ENCODE peak calls at places on chromosomes 4 and X, in four cellular contexts. T is foreskin fibroblast, N is AG10803, E is lung. W is an unnamed sample.

GRCh38 chr4:175419120-175419774 is 392.8 kb downstream of the GPM6A start:
- DNase-seq in E (no peak), T (peak), N (peak), W (peak)

GRCh38 chrX:39975094-39975865 is 122.5 kb downstream of the BCOR start:
- DNase-seq in E (no peak), N (no peak), T (no peak), W (no peak)

GRCh38 chr4:15003441-15003890 is 1.2 kb downstream of the CPEB2 start:
- DNase-seq in E (peak), N (peak), T (peak), W (no peak)

GRCh38 chr4:174380699-174381098 is 97.0 kb downstream of the CEP44 start:
- DNase-seq in N (no peak), E (no peak), T (no peak), W (no peak)

GRCh38 chrX:69024287-69024686 is 141.0 kb downstream of the PJA1 start:
- DNase-seq in N (no peak), T (no peak), E (peak), W (no peak)

GRCh38 chrX:11558972-11559371 is 106.7 kb downstream of the ARHGAP6 start:
- DNase-seq in T (no peak), N (no peak), E (peak), W (no peak)

GRCh38 chrX:47499291-47499690 is 16.3 kb upstream of the ZNF41 start:
- DNase-seq in N (no peak), T (no peak), E (no peak), W (no peak)

GRCh38 chr4:55364691-55365346 is 18.8 kb downstream of the SRD5A3 start:
- DNase-seq in E (no peak), N (no peak), T (no peak), W (no peak)

GRCh38 chrX:135324463-135324862 is 15.2 kb downstream of the ETDC start:
- DNase-seq in E (no peak), N (no peak), T (no peak), W (no peak)

GRCh38 chr4:3836802-3837601 is 70.8 kb downstream of the ADRA2C start:
- DNase-seq in E (no peak), N (no peak), T (no peak), W (no peak)

GRCh38 chr4:74316397-74316796 is 8.1 kb downstream of the EPGN start:
- DNase-seq in N (no peak), T (peak), E (no peak), W (no peak)

GRCh38 chr4:99852199-99852718 is 35.6 kb downstream of the DAPP1 start:
- DNase-seq in N (no peak), E (no peak), T (no peak), W (no peak)
- H3K4me3 ChIP-seq in N (no peak), E (no peak), T (no peak), W (no peak)

GRCh38 chr4:24517676-24518075 is 66.7 kb downstream of the DHX15 start:
- DNase-seq in E (no peak), T (no peak), N (no peak), W (no peak)

GRCh38 chr4:24513718-24514117 is 70.6 kb downstream of the DHX15 start:
- DNase-seq in T (peak), E (no peak), N (no peak), W (no peak)

GRCh38 chr4:24515698-24516097 is 68.7 kb downstream of the DHX15 start:
- DNase-seq in N (no peak), E (no peak), T (peak), W (no peak)

GRCh38 chr4:24516926-24517325 is 67.4 kb downstream of the DHX15 start:
- DNase-seq in T (no peak), E (no peak), N (no peak), W (no peak)

DNA sequence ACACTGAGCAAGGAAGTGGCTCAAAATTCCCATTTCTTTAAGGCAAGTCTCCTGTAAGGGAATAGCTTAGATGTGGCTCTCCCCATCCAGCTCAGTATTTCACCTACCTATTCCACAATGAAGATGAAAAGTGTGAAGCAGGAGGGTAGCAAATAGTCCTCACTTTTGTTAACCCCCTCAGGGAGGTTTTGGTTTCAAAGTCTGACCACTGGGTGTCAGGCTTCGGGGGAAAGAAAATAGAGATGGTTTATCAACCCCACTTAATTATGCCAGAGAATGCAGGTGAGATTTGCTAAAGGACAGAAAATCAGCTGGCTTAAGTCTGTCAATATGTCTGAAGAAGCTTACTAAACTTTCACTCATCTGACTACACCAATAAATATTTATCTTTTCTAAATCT is 69.5 kb downstream of the DHX15 start:
- DNase-seq in T (peak), E (no peak), N (no peak), W (no peak)
- TF ChIP-seq CTCF in T (no peak), E (no peak), N (peak), W (no peak)

GRCh38 chr4:137749466-137749865 is 217.2 kb upstream of the PCDH18 start:
- DNase-seq in N (peak), E (no peak), T (peak), W (no peak)
- H3K4me3 ChIP-seq in N (no peak), E (no peak), T (no peak), W (no peak)

GRCh38 chrX:115957862-115958490 is 212.6 kb upstream of the AGTR2 start:
- DNase-seq in T (no peak), N (no peak), E (no peak), W (no peak)
- TF ChIP-seq CTCF in T (no peak), N (no peak), E (no peak), W (no peak)

DNA sequence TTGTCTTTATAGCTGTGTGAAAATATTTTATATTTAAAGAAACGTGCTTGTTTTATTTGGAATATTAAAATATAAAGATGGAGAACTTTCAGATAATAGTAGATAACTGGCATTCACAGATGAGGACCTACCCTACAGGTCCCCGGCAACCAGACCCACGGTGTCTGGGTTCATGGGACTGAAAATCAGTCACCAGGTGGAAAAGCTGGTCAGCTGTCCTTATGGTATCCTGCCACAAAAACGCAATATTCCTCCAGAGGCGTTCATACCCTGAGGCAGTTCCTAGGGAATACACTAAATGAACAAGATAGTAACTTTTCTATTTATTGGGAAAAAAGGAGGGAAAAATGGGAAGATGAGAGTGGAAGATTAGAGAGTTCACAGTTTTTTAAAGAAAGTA is 1.2 kb downstream of the TLR6 start:
- DNase-seq in T (no peak), N (no peak), E (no peak), W (no peak)
- H3K4me3 ChIP-seq in T (no peak), N (no peak), E (no peak), W (no peak)

GRCh38 chr4:337143-337931 is at the start of gene ZNF141:
- DNase-seq in N (peak), E (peak), T (peak), W (peak)

GRCh38 chr4:337932-338758 is 531 bp downstream of the ZNF141 start:
- DNase-seq in T (peak), E (peak), N (peak), W (no peak)

GRCh38 chr4:336893-337142 is 796 bp upstream of the ZNF141 start:
- DNase-seq in T (no peak), E (no peak), N (no peak), W (no peak)

GRCh38 chr4:338759-339097 is 1.1 kb downstream of the ZNF141 start:
- DNase-seq in N (no peak), T (peak), E (no peak), W (no peak)

GRCh38 chr4:340011-340410 is 2.4 kb downstream of the ZNF141 start:
- DNase-seq in N (no peak), E (no peak), T (no peak), W (no peak)
- TF ChIP-seq CTCF in N (peak), E (no peak), T (no peak), W (no peak)